ENCODE peak calls at places on chromosome 4, in five cellular contexts. Y is effector CD4-positive, alpha-beta T cell; Z is HTR-8/SVneo; A is HT-29; R is Right ventricle myocardium superior. W is an unnamed sample.

GRCh38 chr4:91427171-91427570 is 876.6 kb upstream of the GRID2 start:
- DNase-seq in Y (no peak), Z (no peak), A (no peak), R (no peak), W (no peak)

GRCh38 chr4:3250438-3250955 is 1.5 kb downstream of the MSANTD1 start:
- DNase-seq in Y (no peak), Z (no peak), A (no peak), R (peak; percentile 22), W (no peak)

GRCh38 chr4:4386736-4387392 is at the start of gene NSG1:
- DNase-seq in Y (no peak), Z (peak; percentile 36), A (no peak), R (no peak), W (no peak)

GRCh38 chr4:183347586-183347985 is 25.4 kb upstream of the CLDN24 start:
- DNase-seq in Y (no peak), Z (no peak), A (no peak), R (no peak), W (no peak)

GRCh38 chr4:10647811-10648210 is 36.8 kb downstream of the CLNK start:
- DNase-seq in Y (no peak), Z (no peak), A (no peak), R (no peak), W (no peak)

GRCh38 chr4:108861339-108861738 is 98.5 kb upstream of the ETNPPL start:
- DNase-seq in Y (no peak), Z (no peak), A (peak; percentile 32), R (peak; percentile 41), W (peak; percentile 9)

GRCh38 chr4:13546855-13547562 is 2.7 kb upstream of the NKX3-2 start:
- DNase-seq in Y (no peak), Z (no peak), A (no peak), R (no peak), W (no peak)

GRCh38 chr4:186416451-186417060 is 138.8 kb downstream of the MTNR1A start:
- DNase-seq in Y (no peak), Z (no peak), A (no peak), R (no peak), W (no peak)

GRCh38 chr4:166312166-166312565 is 439.1 kb downstream of the TLL1 start:
- DNase-seq in Y (no peak), Z (no peak), A (no peak), R (no peak), W (no peak)

GRCh38 chr4:167587361-167587760 is 353.1 kb upstream of the SPOCK3 start:
- DNase-seq in Y (no peak), Z (no peak), A (no peak), R (no peak), W (no peak)